ENCODE peak calls at places on chromosomes 12 and 14, in ten cellular contexts. Y, I, V, D, T, N, S, Q, M and R are unnamed samples.
A peak's percentile ranks its signal among the peaks of the same experiment; 100 is the strongest.

GRCh38 chr14:40574780-40575179 is 1031.9 kb upstream of the LRFN5 start:
- DNase-seq in I (no peak), Q (no peak), T (no peak), V (no peak), N (no peak), Y (no peak), S (no peak), D (no peak), M (no peak), R (no peak)

GRCh38 chr12:96235497-96235826 is 41.3 kb downstream of the ELK3 start:
- DNase-seq in S (no peak), T (no peak), M (no peak), D (no peak), N (no peak), I (no peak), V (no peak), Q (no peak), Y (no peak), R (no peak)

GRCh38 chr14:55730602-55731001 is 150.6 kb downstream of the KTN1 start:
- DNase-seq in V (no peak), Y (no peak), N (no peak), T (no peak), D (no peak), I (no peak), S (no peak), Q (no peak), M (no peak), R (no peak)

GRCh38 chr12:132021031-132021871 is 71.5 kb downstream of the EP400 start:
- DNase-seq in T (peak; percentile 32), Q (no peak), S (no peak), M (no peak), V (no peak), D (no peak), Y (no peak), I (no peak), N (no peak), R (no peak)

GRCh38 chr12:46370792-46371717 is 1.5 kb downstream of the SLC38A2 start:
- DNase-seq in I (peak; percentile 94), Y (peak; percentile 93), M (peak; percentile 83), D (peak; percentile 90), V (peak; percentile 96), Q (peak; percentile 91), T (peak; percentile 92), N (peak; percentile 93), S (peak; percentile 66), R (no peak)

GRCh38 chr12:87136330-87136976 is 880.3 kb upstream of the MGAT4C start:
- DNase-seq in Y (no peak), T (no peak), V (no peak), S (peak; percentile 57), M (peak; percentile 64), I (no peak), Q (no peak), N (no peak), D (no peak), R (no peak)

GRCh38 chr12:91778091-91778819 is 367.4 kb downstream of the BTG1 start:
- DNase-seq in Q (no peak), I (no peak), S (peak; percentile 8), D (no peak), M (peak; percentile 30), Y (no peak), N (no peak), T (no peak), V (no peak), R (no peak)

GRCh38 chr12:120115692-120116442 is 686 bp downstream of the RAB35 start:
- DNase-seq in D (peak; percentile 32), T (no peak), M (no peak), V (peak; percentile 53), N (peak; percentile 52), I (no peak), Q (no peak), Y (no peak), S (no peak), R (no peak)

GRCh38 chr12:123512838-123513665 is 20.5 kb downstream of the RILPL1 start:
- DNase-seq in N (no peak), V (peak; percentile 28), I (peak; percentile 53), Y (no peak), T (no peak), D (no peak), S (no peak), Q (no peak), M (no peak), R (no peak)
- H3K4me3 ChIP-seq in N (no peak overlapping the region), V (no peak overlapping the region), I (no peak overlapping the region), Y (no peak overlapping the region), T (no peak overlapping the region), D (no peak overlapping the region), S (no peak overlapping the region), Q (no peak overlapping the region), M (no peak overlapping the region), R (no peak overlapping the region)

DNA sequence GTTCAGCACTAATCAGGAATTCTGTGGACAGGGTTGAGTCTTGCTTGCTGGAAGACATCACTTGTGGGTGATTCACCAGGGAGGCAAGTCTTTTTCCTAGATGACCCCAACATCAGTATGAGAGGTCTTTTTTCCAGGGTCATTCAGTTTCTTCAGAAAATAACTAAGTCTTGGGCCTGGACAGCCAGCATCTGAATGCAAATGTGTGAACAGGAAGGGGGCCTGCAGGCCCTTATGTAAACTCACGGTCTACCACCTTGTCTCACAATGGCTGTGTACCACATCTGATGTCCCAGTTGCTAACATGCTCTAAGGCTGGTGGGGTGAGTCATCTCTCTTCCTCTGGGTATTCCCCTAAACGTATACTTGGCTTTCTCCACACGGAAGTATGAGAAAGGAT is 79.2 kb downstream of the HECTD4 start:
- DNase-seq in T (no peak), M (peak; percentile 86), N (no peak), D (no peak), I (no peak), Q (no peak), S (peak; percentile 84), V (no peak), Y (no peak), R (no peak)
- H3K4me1 ChIP-seq in T (no peaks in the 10 kb centered on the region), M (no peaks in the 10 kb centered on the region), N (no peaks in the 10 kb centered on the region), D (no peaks in the 10 kb centered on the region), I (no peaks in the 10 kb centered on the region), Q (no peaks in the 10 kb centered on the region), S (peaks cover 8% of the 10 kb centered on the region), V (no peaks in the 10 kb centered on the region), Y (no peaks in the 10 kb centered on the region), R (no peaks in the 10 kb centered on the region)

GRCh38 chr14:50822501-50823042 is 8.4 kb downstream of the NIN start:
- DNase-seq in V (no peak), D (no peak), T (no peak), Y (no peak), S (no peak), N (no peak), M (no peak), Q (no peak), I (no peak), R (no peak)
- H3K27me3 ChIP-seq in V (no peaks in the 10 kb centered on the region), D (no peaks in the 10 kb centered on the region), T (no peaks in the 10 kb centered on the region), Y (no peaks in the 10 kb centered on the region), S (no peaks in the 10 kb centered on the region), N (no peaks in the 10 kb centered on the region), M (no peaks in the 10 kb centered on the region), Q (no peaks in the 10 kb centered on the region), I (peaks cover 20% of the 10 kb centered on the region), R (peaks cover 7% of the 10 kb centered on the region)

GRCh38 chr14:34035177-34035933 is 84.5 kb upstream of the EGLN3 start:
- DNase-seq in N (no peak), M (peak; percentile 27), D (no peak), Q (no peak), I (no peak), S (no peak), T (no peak), V (no peak), Y (peak; percentile 46), R (no peak)
- H3K4me3 ChIP-seq in N (no peak overlapping the region), M (no peak overlapping the region), D (no peak overlapping the region), Q (no peak overlapping the region), I (no peak overlapping the region), S (no peak overlapping the region), T (no peak overlapping the region), V (no peak overlapping the region), Y (no peak overlapping the region), R (no peak overlapping the region)